ENCODE peak calls at places on chromosomes 7 and 10, in five cellular contexts. E is NCI-H2029; N is CD4-positive, alpha-beta memory T cell; V is left cardiac atrium; W is CD8-positive, alpha-beta T cell. Z is an unnamed sample.
A peak's percentile ranks its signal among the peaks of the same experiment; 100 is the strongest.

GRCh38 chr10:16436367-16436757 is 448 bp upstream of the PTER start:
- DNase-seq in E (no peak), N (no peak), V (no peak), W (no peak), Z (peak; percentile 54)

GRCh38 chr7:50473531-50473930 is 23.4 kb upstream of the FIGNL1 start:
- DNase-seq in E (no peak), N (no peak), V (no peak), W (no peak), Z (no peak)

GRCh38 chr7:158710651-158711102 is 6.1 kb upstream of the NCAPG2 start:
- DNase-seq in E (no peak), N (peak; percentile 16), V (no peak), W (no peak), Z (no peak)

GRCh38 chr10:78212134-78212785 is 178.6 kb downstream of the RPS24 start:
- DNase-seq in E (peak; percentile 73), N (no peak), V (peak; percentile 68), W (no peak), Z (peak; percentile 81)

GRCh38 chr7:137789215-137789899 is 57.4 kb downstream of the DGKI start:
- DNase-seq in E (no peak), N (no peak), V (no peak), W (no peak), Z (peak; percentile 49)

GRCh38 chr10:29623797-29624196 is 11.0 kb downstream of the SVIL start:
- DNase-seq in E (no peak), N (no peak), V (no peak), W (no peak), Z (no peak)

GRCh38 chr7:152647-153046 is 39.7 kb upstream of the FAM20C start:
- DNase-seq in E (no peak), N (no peak), V (no peak), W (no peak), Z (no peak)

GRCh38 chr7:100974021-100974420 is 4.7 kb downstream of the MUC12 start:
- DNase-seq in E (no peak), N (no peak), V (no peak), W (no peak), Z (no peak)